ENCODE peak calls at places on chromosomes 5 and 9, in four cellular contexts. J is K562, T is HepG2, Z is GM12878. I is an unnamed sample.
A peak's percentile ranks its signal among the peaks of the same experiment; 100 is the strongest.

GRCh38 chr9:27371382-27371781 is 74.4 kb upstream of the EQTN start:
- DNase-seq in T (no peak), Z (no peak), J (no peak), I (no peak)

GRCh38 chr5:3994635-3995034 is 399.0 kb downstream of the IRX1 start:
- DNase-seq in Z (no peak), J (no peak), T (no peak), I (no peak)

GRCh38 chr9:38039090-38039906 is 29.7 kb downstream of the SHB start:
- DNase-seq in J (peak; percentile 53), Z (no peak), T (no peak), I (no peak)

GRCh38 chr9:126149661-126150060 is 177.0 kb upstream of the MVB12B start:
- DNase-seq in J (no peak), Z (no peak), T (peak; percentile 24), I (no peak)

GRCh38 chr5:34899066-34899465 is 16.2 kb downstream of the RAD1 start:
- DNase-seq in J (no peak), Z (no peak), T (no peak), I (no peak)

GRCh38 chr5:93800988-93801811 is 59.8 kb upstream of the POU5F2 start:
- DNase-seq in J (no peak), T (peak; percentile 45), Z (peak; percentile 2), I (no peak)

GRCh38 chr9:108599571-108599970 is 256.2 kb downstream of the ACTL7B start:
- DNase-seq in Z (no peak), J (no peak), T (no peak), I (no peak)

GRCh38 chr5:14034991-14035390 is 90.5 kb upstream of the DNAH5 start:
- DNase-seq in J (no peak), T (no peak), Z (no peak), I (no peak)

GRCh38 chr5:137201876-137202275 is 297.2 kb downstream of the SPOCK1 start:
- DNase-seq in J (no peak), Z (no peak), T (no peak), I (no peak)

GRCh38 chr5:67577424-67577823 is 380.8 kb upstream of the CD180 start:
- DNase-seq in T (no peak), Z (no peak), J (no peak), I (no peak)

GRCh38 chr5:134224905-134225779 is 731 bp downstream of the PPP2CA start:
- DNase-seq in Z (no peak), J (peak; percentile 67), T (peak; percentile 65), I (peak; percentile 74)

GRCh38 chr9:88651682-88652633 is 117.0 kb downstream of the NXNL2 start:
- DNase-seq in J (peak; percentile 5), T (no peak), Z (no peak), I (no peak)

GRCh38 chr5:32363030-32363429 is 50.3 kb upstream of the MTMR12 start:
- DNase-seq in J (no peak), Z (no peak), T (no peak), I (no peak)
- TF ChIP-seq NR2C2 in J (no peak), Z (no peak), T (no peak), I (no peak)

GRCh38 chr5:96533371-96533770 is 100.3 kb upstream of the PCSK1 start:
- DNase-seq in J (no peak), T (no peak), Z (no peak), I (no peak)

GRCh38 chr5:96538831-96539250 is 105.8 kb upstream of the PCSK1 start:
- DNase-seq in J (no peak), T (no peak), Z (no peak), I (no peak)

DNA sequence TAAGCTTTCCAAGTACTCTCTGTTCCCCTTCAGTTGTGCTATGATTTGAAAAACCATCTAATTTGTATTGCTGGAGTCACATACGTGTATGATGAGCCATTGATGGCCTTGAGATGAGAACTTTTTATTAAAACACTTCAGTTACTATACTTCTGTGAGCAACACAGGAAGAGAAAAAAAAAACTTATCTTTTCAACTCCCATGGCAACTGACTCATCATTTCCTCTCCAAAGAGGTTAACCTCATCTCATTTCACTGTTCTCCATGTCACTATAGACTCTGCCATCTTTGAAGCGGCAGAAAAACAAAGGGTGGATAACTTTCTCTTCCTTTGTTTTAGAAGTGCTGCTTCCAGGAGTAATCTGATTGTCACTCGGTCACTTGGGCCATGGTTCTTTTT is 104.3 kb upstream of the PCSK1 start:
- DNase-seq in Z (no peak), T (no peak), J (no peak), I (no peak)
- TF ChIP-seq NR2C2 in Z (no peak), T (no peak), J (no peak), I (no peak)

DNA sequence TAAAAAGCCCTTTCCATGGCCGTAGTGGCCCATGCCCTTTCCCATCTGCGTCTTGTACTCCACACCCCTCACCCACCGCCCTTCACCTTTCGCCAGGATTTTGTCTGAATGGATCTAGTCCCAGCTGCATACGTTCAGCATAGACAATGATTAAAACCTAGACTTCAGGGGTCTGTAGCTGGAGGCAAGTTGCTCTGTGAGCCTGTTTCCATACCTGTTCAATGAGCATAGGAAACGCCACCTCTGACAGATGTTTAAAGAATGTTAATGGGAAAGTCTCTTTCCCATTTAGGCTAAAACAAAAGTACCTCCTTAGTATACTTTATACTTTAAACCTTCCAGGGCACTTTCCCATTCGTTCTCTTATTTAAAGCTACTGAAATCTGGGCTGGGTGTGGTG is 105.7 kb downstream of the SPRY4 start:
- DNase-seq in Z (no peak), J (no peak), T (no peak), I (no peak)
- TF ChIP-seq NR2C2 in Z (no peak), J (no peak), T (no peak), I (no peak)

GRCh38 chr5:72387985-72388384 is 67.8 kb downstream of the PTCD2 start:
- DNase-seq in Z (no peak), T (no peak), J (no peak), I (no peak)

GRCh38 chr5:72392326-72392733 is 72.2 kb downstream of the PTCD2 start:
- DNase-seq in T (no peak), Z (no peak), J (no peak), I (no peak)

GRCh38 chr5:72394688-72395087 is 74.5 kb downstream of the PTCD2 start:
- DNase-seq in J (no peak), Z (no peak), T (no peak), I (no peak)

GRCh38 chr5:72388652-72389051 is 68.5 kb downstream of the PTCD2 start:
- DNase-seq in J (no peak), T (no peak), Z (no peak), I (no peak)

DNA sequence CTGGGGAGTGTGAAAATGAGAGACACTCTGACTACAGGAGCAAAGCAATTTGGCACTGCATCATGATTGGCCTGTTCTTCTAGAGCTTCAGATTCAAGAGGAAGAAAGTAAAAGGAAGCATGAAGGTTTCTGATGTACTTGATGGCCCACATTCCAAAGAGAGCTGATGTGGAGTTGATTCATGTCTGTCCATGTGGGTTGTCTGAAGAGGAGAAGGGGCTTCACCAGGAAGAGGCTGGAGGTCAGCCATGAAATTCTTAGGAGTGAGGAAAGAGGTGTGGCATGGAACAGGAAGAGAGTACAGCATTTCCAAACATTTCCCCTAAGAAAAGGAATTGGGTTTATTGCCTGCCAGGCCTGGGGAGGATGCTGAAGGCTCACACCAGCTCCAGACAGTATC is 70.7 kb downstream of the PTCD2 start:
- DNase-seq in Z (no peak), T (no peak), J (no peak), I (no peak)
- TF ChIP-seq NR2C2 in Z (no peak), T (no peak), J (no peak), I (no peak)

I was measured in WTC11.